ENCODE peak calls at places on chromosomes 5 and 9, in four cellular contexts. E is heart right ventricle, Q is mesenteric fat pad, M is EH. Z is an unnamed sample.

GRCh38 chr5:113520429-113520828 is 6.9 kb downstream of the YTHDC2 start:
- DNase-seq in E (no peak), Q (no peak), M (peak; percentile 49), Z (no peak)

GRCh38 chr5:171242521-171242920 is 66.5 kb upstream of the TLX3 start:
- DNase-seq in M (peak; percentile 51), Q (no peak), E (no peak), Z (no peak)

GRCh38 chr5:125659316-125660071 is 763.7 kb upstream of the GRAMD2B start:
- DNase-seq in M (no peak), Q (no peak), E (no peak), Z (no peak)

GRCh38 chr5:125890387-125890955 is 532.7 kb upstream of the GRAMD2B start:
- DNase-seq in Q (no peak), M (no peak), E (no peak), Z (no peak)

GRCh38 chr5:139809331-139809810 is 13.8 kb downstream of the PSD2 start:
- DNase-seq in E (no peak), Q (no peak), M (no peak), Z (no peak)

GRCh38 chr5:176810084-176810597 is at the start of gene UNC5A:
- DNase-seq in E (peak; percentile 20), Q (no peak), M (peak; percentile 26), Z (peak; percentile 31)

GRCh38 chr5:172418847-172419810 is 35.2 kb downstream of the SH3PXD2B start:
- DNase-seq in M (no peak), E (peak; percentile 53), Q (peak; percentile 75), Z (no peak)

GRCh38 chr9:127566351-127567001 is 45.6 kb upstream of the STXBP1 start:
- DNase-seq in E (no peak), Q (no peak), M (no peak), Z (no peak)

GRCh38 chr9:2740616-2741015 is 23.3 kb downstream of the KCNV2 start:
- DNase-seq in E (no peak), Q (no peak), M (peak; percentile 68), Z (no peak)

GRCh38 chr9:36855443-36856315 is 178.4 kb downstream of the PAX5 start:
- DNase-seq in M (no peak), Q (no peak), E (no peak), Z (no peak)

GRCh38 chr9:129202613-129203555 is 24.8 kb upstream of the IER5L start:
- DNase-seq in M (peak; percentile 78), E (peak; percentile 89), Q (peak; percentile 96), Z (peak; percentile 44)